ENCODE peak calls at places on chromosomes 3 and 15, in five cellular contexts. F, R, I, N and Q are unnamed samples.
A peak's percentile ranks its signal among the peaks of the same experiment; 100 is the strongest.

GRCh38 chr3:87311309-87311708 is 34.9 kb upstream of the POU1F1 start:
- DNase-seq in F (no peak), R (no peak), N (no peak), I (peak; percentile 15), Q (no peak)

GRCh38 chr15:99252326-99252725 is 1.0 kb downstream of the LRRC28 start:
- DNase-seq in F (no peak), I (no peak), R (no peak), N (no peak), Q (no peak)

GRCh38 chr3:190384241-190384863 is 3.6 kb upstream of the CLDN16 start:
- DNase-seq in R (peak; percentile 2), I (peak; percentile 61), F (peak; percentile 76), N (no peak), Q (peak; percentile 52)

GRCh38 chr3:72932416-72932815 is 44.6 kb downstream of the GXYLT2 start:
- DNase-seq in N (no peak), I (no peak), R (no peak), F (no peak), Q (no peak)

GRCh38 chr15:101100593-101101442 is 151.0 kb downstream of the CHSY1 start:
- DNase-seq in N (no peak), R (no peak), F (no peak), I (no peak), Q (no peak)

GRCh38 chr3:38404286-38404685 is 49.4 kb upstream of the ACVR2B start:
- DNase-seq in R (no peak), I (peak; percentile 72), F (no peak), N (peak; percentile 76), Q (no peak)

GRCh38 chr3:23175361-23176073 is 27.6 kb upstream of the UBE2E2 start:
- DNase-seq in F (peak; percentile 53), R (no peak), I (peak; percentile 29), N (no peak), Q (no peak)

GRCh38 chr15:84982301-84982920 is 755 bp downstream of the PDE8A start:
- DNase-seq in N (no peak), R (peak; percentile 63), F (no peak), I (no peak), Q (peak; percentile 38)

GRCh38 chr3:157235291-157235690 is 75.3 kb upstream of the CCNL1 start:
- DNase-seq in R (no peak), I (no peak), F (no peak), N (no peak), Q (no peak)

GRCh38 chr3:135138776-135139175 is 343.7 kb downstream of the EPHB1 start:
- DNase-seq in I (no peak), R (no peak), F (no peak), N (no peak), Q (no peak)

GRCh38 chr3:185934726-185935464 is 2.9 kb downstream of the TRA2B start:
- DNase-seq in I (no peak), F (no peak), R (no peak), N (no peak), Q (no peak)

DNA sequence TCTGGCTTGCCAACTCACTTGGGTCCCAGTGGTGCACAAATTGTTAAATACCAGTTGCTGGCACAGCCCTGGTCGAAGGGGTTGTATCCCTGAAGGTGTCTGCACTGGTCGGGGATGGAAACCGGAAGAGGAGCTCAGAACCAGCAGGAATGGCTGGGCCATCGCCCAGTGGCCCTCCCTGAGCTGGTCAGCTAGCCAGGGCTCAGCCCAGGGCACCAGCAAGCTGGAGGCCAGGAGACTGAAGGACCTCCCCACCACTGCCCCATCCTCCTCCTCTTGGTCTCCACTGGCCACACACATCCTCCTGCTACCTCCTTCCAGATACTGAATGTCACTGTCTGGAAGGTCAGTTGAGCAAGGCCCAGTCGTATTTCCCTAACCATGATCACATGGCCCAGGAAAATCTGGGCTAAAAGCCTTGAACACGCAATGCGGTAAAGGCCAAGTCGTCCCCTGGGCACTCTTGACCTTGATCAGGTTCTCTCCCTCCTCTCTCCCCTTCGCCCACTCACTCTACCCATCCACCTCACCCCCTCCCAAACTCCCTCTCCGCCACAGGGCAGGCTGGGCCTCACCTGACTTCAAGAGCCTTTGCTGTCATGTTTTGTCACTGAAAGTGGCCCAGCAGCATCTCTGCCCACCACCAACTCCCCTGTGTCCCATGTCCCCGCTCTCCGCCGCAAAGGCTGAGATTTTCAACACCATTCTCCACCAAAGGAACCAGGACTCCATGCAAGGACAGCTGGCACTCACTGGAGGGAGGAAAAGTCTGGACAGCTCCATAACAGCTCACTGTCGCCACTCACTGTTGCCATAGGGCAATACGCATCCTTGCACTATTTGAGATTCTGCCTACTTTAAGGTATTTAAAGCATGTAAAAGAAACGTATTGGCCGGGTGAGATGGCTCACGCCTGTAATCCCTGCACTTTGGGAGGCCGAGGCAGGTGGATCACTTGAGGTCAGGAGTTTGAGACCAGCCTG is 12.1 kb downstream of the ZDHHC19 start:
- DNase-seq in R (no peak), F (no peak), N (no peak), I (no peak), Q (no peak)
- TF ChIP-seq CTCF in R (no peak), F (peak; percentile 18), N (peak; percentile 30), I (peak; percentile 20), Q (peak; percentile 20)

GRCh38 chr3:58609990-58610389 is 32.8 kb upstream of the FAM107A start:
- DNase-seq in I (no peak), N (no peak), F (no peak), R (no peak), Q (no peak)

GRCh38 chr3:58612825-58613224 is 35.6 kb upstream of the FAM107A start:
- DNase-seq in I (no peak), R (no peak), F (no peak), N (no peak), Q (no peak)

GRCh38 chr3:58604031-58604430 is 26.8 kb upstream of the FAM107A start:
- DNase-seq in N (no peak), I (no peak), R (no peak), F (no peak), Q (no peak)

GRCh38 chr3:58607816-58608215 is 30.6 kb upstream of the FAM107A start:
- DNase-seq in N (no peak), F (peak; percentile 79), I (no peak), R (no peak), Q (no peak)

GRCh38 chr3:58608648-58609047 is 31.5 kb upstream of the FAM107A start:
- DNase-seq in R (no peak), F (peak; percentile 77), I (no peak), N (no peak), Q (no peak)
- TF ChIP-seq CTCF in R (no peak), F (no peak), I (no peak), N (no peak), Q (no peak)

GRCh38 chr3:6392123-6392522 is 468.8 kb upstream of the GRM7 start:
- DNase-seq in R (no peak), I (no peak), N (no peak), F (no peak), Q (no peak)
- TF ChIP-seq CTCF in R (no peak), I (no peak), N (no peak), F (no peak), Q (no peak)

GRCh38 chr15:60496853-60497252 is 17.9 kb upstream of the ICE2 start:
- DNase-seq in I (no peak), R (no peak), F (no peak), N (no peak), Q (no peak)

GRCh38 chr15:60494108-60494507 is 15.2 kb upstream of the ICE2 start:
- DNase-seq in N (no peak), I (no peak), F (no peak), R (no peak), Q (no peak)

GRCh38 chr15:60493166-60493565 is 14.2 kb upstream of the ICE2 start:
- DNase-seq in I (no peak), R (no peak), N (no peak), F (no peak), Q (no peak)
- TF ChIP-seq CTCF in I (no peak), R (no peak), N (no peak), F (no peak), Q (no peak)

GRCh38 chr15:65837301-65838283 is 31.7 kb upstream of the RAB11A start:
- DNase-seq in F (no peak), I (no peak), R (no peak), N (no peak), Q (no peak)

GRCh38 chr15:65839354-65839901 is 29.9 kb upstream of the RAB11A start:
- DNase-seq in R (no peak), I (no peak), F (no peak), N (no peak), Q (no peak)

GRCh38 chr15:65835452-65835851 is 33.8 kb upstream of the RAB11A start:
- DNase-seq in R (no peak), N (no peak), F (no peak), I (no peak), Q (no peak)

GRCh38 chr15:65834603-65835282 is 34.5 kb upstream of the RAB11A start:
- DNase-seq in N (no peak), F (no peak), R (no peak), I (no peak), Q (no peak)

DNA sequence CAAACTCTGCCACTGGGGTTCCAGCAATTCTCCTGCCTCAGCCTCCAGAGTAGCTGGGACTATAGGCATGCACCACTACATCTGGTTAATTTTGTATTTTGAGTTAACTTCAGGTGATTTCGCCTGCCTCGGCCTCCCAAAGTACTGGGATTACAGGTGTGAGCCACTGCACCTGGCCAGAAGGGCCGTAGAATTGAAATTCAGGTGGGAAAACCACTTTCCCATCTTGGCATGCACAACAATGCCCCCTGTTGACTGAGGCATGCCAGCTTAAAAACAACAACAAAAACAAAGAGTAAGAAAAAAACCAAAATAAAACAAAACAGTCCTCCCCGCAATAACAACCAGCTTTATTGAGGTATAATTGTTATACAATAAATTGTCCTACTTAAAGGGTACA is 32.6 kb upstream of the RAB11A start:
- DNase-seq in I (no peak), R (no peak), F (no peak), N (no peak), Q (no peak)
- TF ChIP-seq CTCF in I (no peak), R (peak; percentile 39), F (peak; percentile 8), N (no peak), Q (peak; percentile 47)

GRCh38 chr3:6204891-6205290 is 656.0 kb upstream of the GRM7 start:
- DNase-seq in R (peak; percentile 37), N (no peak), F (no peak), I (no peak), Q (no peak)
- TF ChIP-seq CTCF in R (peak; percentile 77), N (no peak), F (peak; percentile 3), I (no peak), Q (peak; percentile 8)

GRCh38 chr3:76267991-76268390 is 482.6 kb upstream of the ZNF717 start:
- DNase-seq in R (no peak), I (no peak), N (no peak), F (no peak), Q (no peak)
- TF ChIP-seq CTCF in R (no peak), I (no peak), N (no peak), F (no peak), Q (no peak)

DNA sequence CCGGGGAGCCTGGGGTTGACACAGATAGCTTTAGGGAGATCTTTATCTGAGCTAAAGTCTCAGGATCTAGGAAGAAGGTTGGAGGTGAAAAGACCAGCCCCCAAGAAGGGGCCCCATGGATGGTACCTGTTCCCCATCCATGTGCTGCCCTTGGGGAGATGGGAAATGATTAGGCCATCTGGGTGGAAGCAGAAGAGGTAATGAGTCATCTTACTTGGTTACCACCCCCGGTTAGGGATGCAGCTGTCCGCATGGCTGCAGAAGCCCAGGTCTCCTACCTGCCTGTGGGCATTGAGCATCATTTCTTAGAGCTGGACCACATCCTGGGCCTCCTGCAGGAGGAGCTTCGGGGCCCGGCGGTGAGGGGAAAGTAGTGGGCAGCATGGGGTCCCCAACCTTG is 3.1 kb upstream of the CPLX3 start:
- DNase-seq in F (no peak), I (no peak), R (no peak), N (no peak), Q (no peak)
- TF ChIP-seq CTCF in F (no peak), I (no peak), R (no peak), N (no peak), Q (no peak)